ENCODE peak calls at places on chromosomes 13 and 19, in eight cellular contexts. X is neural crest cell, S is cardiac fibroblast, K is progenitor cell of endocrine pancreas, D is choroid plexus epithelial cell, C is astrocyte of the spinal cord, W is ascending aorta, V is cardiac muscle cell. A is an unnamed sample.

GRCh38 chr19:4277051-4277700 is 1.9 kb upstream of the SHD start:
- DNase-seq in X (no peak), S (no peak), K (no peak), D (no peak), C (no peak), W (no peak), V (no peak), A (no peak)

GRCh38 chr13:71290963-71291937 is 575.8 kb downstream of the DACH1 start:
- DNase-seq in X (no peak), S (peak), K (no peak), D (peak), C (no peak), W (no peak), V (peak), A (peak)

GRCh38 chr13:40563350-40564125 is 102.9 kb downstream of the FOXO1 start:
- DNase-seq in X (no peak), S (peak), K (no peak), D (peak), C (no peak), W (no peak), V (peak), A (no peak)

GRCh38 chr19:38849746-38850230 is at the start of gene HNRNPL:
- DNase-seq in X (peak), S (no peak), K (peak), D (no peak), C (no peak), W (no peak), V (no peak), A (peak)

GRCh38 chr19:42596391-42597071 is 1.8 kb upstream of the CEACAM8 start:
- DNase-seq in X (peak), S (peak), K (peak), D (peak), C (no peak), W (no peak), V (peak), A (no peak)

GRCh38 chr19:44648536-44649370 is 5.0 kb downstream of the PVR start:
- DNase-seq in X (no peak), S (peak), K (no peak), D (peak), C (peak), W (no peak), V (peak), A (no peak)

GRCh38 chr13:49367640-49368431 is 76.0 kb downstream of the CAB39L start:
- DNase-seq in X (no peak), S (peak), K (no peak), D (peak), C (no peak), W (no peak), V (peak), A (no peak)

GRCh38 chr13:84686973-84687372 is 804.7 kb upstream of the SLITRK1 start:
- DNase-seq in X (no peak), S (no peak), K (no peak), D (no peak), C (no peak), W (no peak), V (no peak), A (no peak)

GRCh38 chr19:16429066-16429758 is 42.6 kb downstream of the EPS15L1 start:
- DNase-seq in X (no peak), S (no peak), K (no peak), D (no peak), C (no peak), W (no peak), V (no peak), A (no peak)

GRCh38 chr19:58519087-58519354 is 589 bp downstream of the ZBTB45 start:
- DNase-seq in X (peak), S (peak), K (peak), D (peak), C (peak), W (no peak), V (peak), A (peak)

GRCh38 chr13:55553736-55554135 is 1587.0 kb upstream of the PRR20A start:
- DNase-seq in X (no peak), S (no peak), K (no peak), D (no peak), C (no peak), W (no peak), V (no peak), A (no peak)

GRCh38 chr13:109955598-109955997 is 169.2 kb upstream of the IRS2 start:
- DNase-seq in X (no peak), S (peak), K (no peak), D (peak), C (no peak), W (no peak), V (peak), A (no peak)

GRCh38 chr13:36193151-36193855 is 21.1 kb downstream of the SOHLH2 start:
- DNase-seq in X (no peak), S (peak), K (no peak), D (peak), C (peak), W (no peak), V (peak), A (no peak)

DNA sequence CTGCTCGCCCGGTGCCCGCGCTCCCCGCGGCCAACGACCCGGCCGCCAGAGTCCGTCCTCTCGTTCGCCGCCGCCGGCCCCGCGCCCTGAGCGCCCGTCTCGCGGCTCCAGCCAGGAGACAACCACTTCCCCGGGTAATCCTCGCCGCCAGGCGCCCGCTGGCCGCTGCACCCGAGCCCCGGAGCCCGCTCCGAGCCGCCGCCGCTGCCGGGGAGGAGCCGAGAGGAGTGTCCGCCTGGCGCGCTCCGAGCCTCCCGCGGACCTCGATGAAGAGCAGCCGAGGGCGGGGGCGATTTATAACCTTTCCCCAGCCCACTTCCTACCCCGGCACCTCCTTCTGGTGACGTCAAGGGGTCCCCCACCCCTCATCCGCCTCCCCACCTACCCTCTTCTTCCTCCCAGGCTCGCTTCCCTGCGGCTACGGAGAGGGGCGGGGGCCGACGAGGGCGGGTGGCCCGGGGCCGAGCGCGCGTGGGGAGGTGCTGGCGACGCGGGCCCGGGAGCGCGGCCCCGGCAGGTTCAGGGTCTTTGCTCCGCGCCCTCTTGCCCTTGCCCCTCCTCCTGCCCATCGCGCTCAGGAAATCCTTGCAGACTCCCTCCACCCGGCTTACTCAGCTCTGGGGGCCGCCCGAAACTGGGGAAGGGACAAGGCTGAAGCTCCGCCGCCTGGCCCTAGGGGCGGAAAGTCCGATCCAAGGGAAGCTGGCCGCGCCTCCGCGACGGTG is at the start of gene FLT1:
- DNase-seq in X (peak), S (peak), K (peak), D (no peak), C (no peak), W (no peak), V (peak), A (peak)
- TF ChIP-seq CTCF in X (no peak), S (no peak), K (no peak), D (no peak), C (no peak), W (no peak), V (no peak), A (no peak)

DNA sequence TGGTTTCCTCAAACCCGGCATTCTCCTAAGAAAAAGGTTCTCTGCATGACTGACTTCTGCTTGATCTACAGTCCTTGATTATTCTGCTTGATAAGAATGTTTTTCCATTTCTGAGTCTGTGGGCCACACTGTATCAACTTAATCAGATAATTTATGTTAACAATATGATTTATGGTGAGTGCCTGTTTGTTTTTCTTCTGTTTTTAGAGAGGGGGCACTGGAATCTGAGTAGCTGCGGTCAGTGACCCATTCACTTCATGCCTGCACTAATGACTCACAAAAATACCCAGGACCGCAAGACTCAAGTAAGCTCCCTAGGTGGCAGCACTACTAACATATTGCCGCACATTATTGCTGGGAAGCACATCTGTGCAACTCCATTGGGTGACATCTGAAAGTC is 542.3 kb upstream of the ATXN8OS start:
- DNase-seq in X (no peak), S (no peak), K (no peak), D (peak), C (peak), W (no peak), V (peak), A (no peak)
- TF ChIP-seq CTCF in X (peak), S (no peak), K (peak), D (peak), C (peak), W (no peak), V (no peak), A (no peak)

GRCh38 chr13:97967226-97967625 is 13.8 kb downstream of the IPO5 start:
- DNase-seq in X (no peak), S (no peak), K (no peak), D (no peak), C (no peak), W (no peak), V (no peak), A (no peak)

GRCh38 chr13:97967948-97968347 is 14.5 kb downstream of the IPO5 start:
- DNase-seq in X (no peak), S (peak), K (no peak), D (peak), C (no peak), W (no peak), V (peak), A (no peak)

GRCh38 chr13:97962887-97963286 is 9.4 kb downstream of the IPO5 start:
- DNase-seq in X (no peak), S (no peak), K (no peak), D (no peak), C (no peak), W (no peak), V (no peak), A (no peak)
- TF ChIP-seq CTCF in X (no peak), S (no peak), K (no peak), D (no peak), C (no peak), W (no peak), V (no peak), A (no peak)

GRCh38 chr19:46896076-46896794 is 35.4 kb downstream of the ARHGAP35 start:
- DNase-seq in X (no peak), S (no peak), K (no peak), D (peak), C (no peak), W (no peak), V (no peak), A (no peak)
- TF ChIP-seq CTCF in X (no peak), S (no peak), K (no peak), D (no peak), C (no peak), W (no peak), V (no peak), A (no peak)

A was measured in natural killer cell.